ENCODE peak calls at places on chromosomes 6 and 20, in eight cellular contexts. E is AG10803; C is CD8-positive, alpha-beta T cell; R is omental fat pad; Z is GM13976; O is lower leg skin; T is fibroblast of mammary gland; J is body of pancreas. K is an unnamed sample.

GRCh38 chr6:111799576-111800467 is 73.4 kb downstream of the FYN start:
- DNase-seq in R (no peak), Z (no peak), C (no peak), E (no peak), O (no peak), T (no peak), J (no peak), K (no peak)

GRCh38 chr6:10419749-10420545 is 5.1 kb upstream of the TFAP2A start:
- DNase-seq in O (no peak), Z (peak), E (no peak), C (no peak), J (no peak), T (no peak), R (no peak), K (no peak)

GRCh38 chr6:157853902-157854481 is 30.9 kb downstream of the SNX9 start:
- DNase-seq in Z (no peak), O (no peak), E (no peak), J (no peak), R (no peak), T (no peak), C (no peak), K (no peak)

GRCh38 chr20:13170771-13171170 is 50.3 kb upstream of the ISM1 start:
- DNase-seq in O (no peak), C (no peak), Z (no peak), J (no peak), T (no peak), R (no peak), E (no peak), K (no peak)

GRCh38 chr6:25639653-25640052 is 12.4 kb upstream of the SCGN start:
- DNase-seq in T (no peak), O (no peak), C (no peak), E (no peak), R (no peak), Z (no peak), J (no peak), K (no peak)

GRCh38 chr6:91031581-91031980 is 444.7 kb upstream of the MAP3K7 start:
- DNase-seq in C (no peak), E (no peak), R (no peak), Z (no peak), O (no peak), T (no peak), J (no peak), K (no peak)

GRCh38 chr6:132130530-132131298 is 179.5 kb upstream of the CCN2 start:
- DNase-seq in R (no peak), E (peak), O (peak), J (no peak), Z (peak), T (peak), C (no peak), K (no peak)

GRCh38 chr20:57174737-57175136 is 91.7 kb downstream of the BMP7 start:
- DNase-seq in E (no peak), Z (no peak), T (no peak), J (no peak), R (no peak), C (no peak), O (no peak), K (no peak)

GRCh38 chr6:73382462-73383113 is 12.0 kb upstream of the DDX43 start:
- DNase-seq in T (peak), E (no peak), Z (no peak), O (no peak), J (no peak), R (no peak), C (no peak), K (no peak)

GRCh38 chr20:59144179-59144830 is 19.3 kb upstream of the ZNF831 start:
- DNase-seq in J (no peak), C (no peak), Z (no peak), O (no peak), R (no peak), T (no peak), E (no peak), K (no peak)

GRCh38 chr6:134740473-134741192 is 209.3 kb downstream of the ALDH8A1 start:
- DNase-seq in O (no peak), R (no peak), C (no peak), J (no peak), Z (no peak), T (peak), E (peak), K (no peak)

GRCh38 chr20:41213150-41213820 is 75.9 kb downstream of the PLCG1 start:
- DNase-seq in R (no peak), T (peak), E (no peak), O (no peak), J (no peak), Z (no peak), C (no peak), K (no peak)

GRCh38 chr20:5608448-5609161 is 141.6 kb upstream of the SHLD1 start:
- DNase-seq in J (no peak), T (peak), R (no peak), C (no peak), O (no peak), E (peak), Z (no peak), K (no peak)

GRCh38 chr20:37907677-37908397 is 4.9 kb downstream of the VSTM2L start:
- DNase-seq in Z (no peak), T (peak), E (peak), O (no peak), C (no peak), R (no peak), J (no peak), K (no peak)

GRCh38 chr20:4022386-4023350 is 7.3 kb upstream of the RNF24 start:
- DNase-seq in O (no peak), T (peak), R (no peak), E (peak), J (no peak), C (no peak), Z (no peak), K (no peak)

GRCh38 chr6:31094389-31094881 is 17.9 kb downstream of the C6orf15 start:
- DNase-seq in C (no peak), Z (no peak), T (no peak), J (no peak), E (peak), O (no peak), R (no peak), K (no peak)

GRCh38 chr6:157273756-157274088 is 49.6 kb downstream of the TMEM242 start:
- DNase-seq in C (peak), J (no peak), O (no peak), R (peak), E (no peak), T (no peak), Z (peak), K (no peak)

GRCh38 chr20:10558635-10559187 is 115.1 kb downstream of the JAG1 start:
- DNase-seq in R (no peak), O (no peak), J (no peak), E (peak), C (no peak), T (peak), Z (peak), K (no peak)

GRCh38 chr20:50303573-50304500 is 113.2 kb downstream of the CEBPB start:
- DNase-seq in O (peak), T (peak), J (peak), C (no peak), R (peak), E (peak), Z (no peak), K (no peak)

GRCh38 chr6:140441256-140441655 is 1066.8 kb upstream of the CITED2 start:
- DNase-seq in O (peak), J (peak), C (no peak), Z (no peak), E (peak), R (peak), T (peak), K (no peak)

GRCh38 chr6:150537481-150537880 is 62.2 kb upstream of the PLEKHG1 start:
- DNase-seq in J (no peak), R (no peak), C (no peak), O (no peak), Z (no peak), T (no peak), E (no peak), K (no peak)

GRCh38 chr6:161318456-161318855 is 44.6 kb upstream of the AGPAT4 start:
- DNase-seq in C (no peak), J (no peak), Z (no peak), R (no peak), T (no peak), E (no peak), O (no peak), K (no peak)

GRCh38 chr6:10643214-10643641 is 51.2 kb downstream of the C6orf52 start:
- DNase-seq in J (no peak), T (no peak), C (no peak), O (no peak), Z (peak), R (no peak), E (no peak), K (no peak)

GRCh38 chr20:17967595-17968365 is 814 bp downstream of the SNX5 start:
- DNase-seq in Z (no peak), J (no peak), O (peak), T (peak), C (no peak), E (peak), R (no peak), K (no peak)

GRCh38 chr6:42199106-42199981 is 4.6 kb upstream of the GUCA1B start:
- DNase-seq in O (no peak), Z (no peak), C (no peak), T (peak), J (no peak), E (peak), R (no peak), K (no peak)

GRCh38 chr6:26304213-26305096 is 60.5 kb upstream of the BTN3A2 start:
- DNase-seq in Z (no peak), J (no peak), E (peak), O (peak), C (no peak), R (no peak), T (peak), K (no peak)

GRCh38 chr20:41408986-41409385 is 42.4 kb upstream of the EMILIN3 start:
- DNase-seq in T (no peak), R (no peak), C (no peak), Z (no peak), J (no peak), O (no peak), E (no peak), K (no peak)

GRCh38 chr6:160042788-160043301 is 74.0 kb downstream of the IGF2R start:
- DNase-seq in R (no peak), J (no peak), Z (no peak), T (peak), E (peak), O (no peak), C (no peak), K (no peak)

GRCh38 chr6:160040055-160040454 is 71.2 kb downstream of the IGF2R start:
- DNase-seq in C (no peak), T (no peak), E (no peak), J (no peak), R (no peak), O (no peak), Z (no peak), K (no peak)

GRCh38 chr6:160042014-160042773 is 73.3 kb downstream of the IGF2R start:
- DNase-seq in R (no peak), T (peak), C (no peak), E (peak), Z (no peak), J (no peak), O (peak), K (no peak)

GRCh38 chr6:160040527-160041264 is 71.8 kb downstream of the IGF2R start:
- DNase-seq in R (no peak), J (no peak), E (no peak), O (no peak), T (no peak), C (no peak), Z (no peak), K (no peak)

GRCh38 chr6:160041608-160042007 is 72.7 kb downstream of the IGF2R start:
- DNase-seq in J (peak), E (peak), T (peak), R (no peak), Z (no peak), C (no peak), O (peak), K (no peak)
- TF ChIP-seq CTCF in J (peak), E (peak), T (peak), R (no peak), Z (no peak), C (no peak), O (no peak), K (no peak)

DNA sequence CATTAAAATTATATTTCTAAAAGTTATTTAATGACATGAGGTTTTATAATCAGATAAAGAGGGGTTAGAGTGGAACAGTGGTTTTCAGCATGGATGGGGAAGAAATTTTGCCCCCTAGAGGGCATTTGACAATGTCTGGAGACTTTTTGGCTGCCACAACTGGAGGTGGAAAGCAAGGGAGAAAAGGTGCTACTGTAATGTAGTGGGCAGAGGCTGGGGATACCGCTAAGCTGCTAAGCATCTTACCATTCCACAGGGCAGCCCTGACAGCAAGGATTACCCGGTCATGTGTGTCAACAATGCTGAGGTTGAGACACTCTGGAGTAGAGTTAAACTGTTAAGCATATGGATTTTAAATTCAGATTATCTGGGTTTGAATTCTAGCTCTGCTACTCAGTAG is 52.9 kb upstream of the FABP7 start:
- DNase-seq in J (no peak), O (no peak), C (no peak), R (no peak), Z (no peak), E (peak), T (peak), K (no peak)
- TF ChIP-seq CTCF in J (peak), O (no peak), C (peak), R (no peak), Z (peak), E (peak), T (peak), K (peak)

DNA sequence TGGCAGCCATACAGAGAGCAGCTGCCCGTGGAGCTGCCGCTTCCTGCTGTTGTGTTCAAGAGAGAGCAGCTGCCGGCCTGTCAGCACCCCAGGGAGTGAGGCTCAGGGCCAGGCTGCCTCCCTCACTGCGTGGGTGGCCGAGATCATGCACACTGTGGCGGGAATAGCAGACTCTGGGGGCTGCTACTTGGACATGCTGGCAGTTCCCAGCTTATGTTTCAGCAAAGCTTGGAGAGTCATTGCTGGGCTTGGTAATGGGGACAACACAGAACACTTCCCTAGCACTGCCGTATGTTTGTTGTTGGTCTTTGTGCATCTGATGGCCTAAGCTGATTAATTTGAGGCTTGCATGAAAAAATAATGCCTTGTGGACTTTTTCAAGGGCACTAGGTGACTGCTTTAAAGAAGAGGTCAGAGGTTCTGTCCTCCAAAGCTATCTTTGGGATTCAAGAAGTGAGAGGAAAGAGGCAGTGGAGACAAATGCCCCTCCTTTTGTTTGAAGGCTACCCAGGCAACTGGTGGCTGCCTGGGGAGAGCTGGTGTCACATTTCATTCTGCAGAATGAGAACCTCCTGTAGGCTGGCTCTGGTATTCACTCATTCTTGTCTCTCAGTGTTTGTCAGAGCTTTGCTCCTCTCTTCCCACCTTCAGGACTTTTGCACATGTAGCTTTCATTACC is 18.8 kb downstream of the MRAP2 start:
- DNase-seq in O (no peak), Z (no peak), C (no peak), R (no peak), E (peak), T (peak), J (peak), K (no peak)
- TF ChIP-seq CTCF in O (no peak), Z (no peak), C (no peak), R (no peak), E (peak), T (no peak), J (no peak), K (peak)

GRCh38 chr20:7903429-7903828 is 36.8 kb downstream of the HAO1 start:
- DNase-seq in C (no peak), J (no peak), R (no peak), T (no peak), O (no peak), E (no peak), Z (no peak), K (no peak)
- TF ChIP-seq CTCF in C (no peak), J (no peak), R (no peak), T (no peak), O (no peak), E (no peak), Z (no peak), K (no peak)

GRCh38 chr20:43102394-43102793 is 87.3 kb downstream of the PTPRT start:
- DNase-seq in Z (no peak), T (no peak), J (no peak), R (no peak), E (no peak), C (no peak), O (no peak), K (no peak)
- TF ChIP-seq CTCF in Z (no peak), T (no peak), J (no peak), R (no peak), E (no peak), C (no peak), O (no peak), K (peak)

GRCh38 chr6:32406857-32407256 is at the start of gene BTNL2:
- DNase-seq in O (no peak), Z (no peak), E (no peak), J (no peak), R (no peak), T (no peak), C (no peak), K (no peak)
- TF ChIP-seq CTCF in O (no peak), Z (no peak), E (no peak), J (no peak), R (no peak), T (no peak), C (no peak), K (no peak)

GRCh38 chr6:166774292-166774691 is 147.2 kb upstream of the RPS6KA2 start:
- DNase-seq in T (no peak), O (no peak), R (no peak), Z (no peak), C (no peak), E (no peak), J (no peak), K (no peak)

GRCh38 chr6:166770216-166771116 is 143.4 kb upstream of the RPS6KA2 start:
- DNase-seq in Z (no peak), E (no peak), R (no peak), T (peak), J (no peak), C (no peak), O (no peak), K (no peak)

GRCh38 chr6:166774770-166775169 is 147.7 kb upstream of the RPS6KA2 start:
- DNase-seq in T (no peak), O (no peak), Z (no peak), C (no peak), J (no peak), E (no peak), R (no peak), K (no peak)

GRCh38 chr6:166771701-166772100 is 144.7 kb upstream of the RPS6KA2 start:
- DNase-seq in T (no peak), R (no peak), O (peak), Z (no peak), E (no peak), J (no peak), C (no peak), K (no peak)

DNA sequence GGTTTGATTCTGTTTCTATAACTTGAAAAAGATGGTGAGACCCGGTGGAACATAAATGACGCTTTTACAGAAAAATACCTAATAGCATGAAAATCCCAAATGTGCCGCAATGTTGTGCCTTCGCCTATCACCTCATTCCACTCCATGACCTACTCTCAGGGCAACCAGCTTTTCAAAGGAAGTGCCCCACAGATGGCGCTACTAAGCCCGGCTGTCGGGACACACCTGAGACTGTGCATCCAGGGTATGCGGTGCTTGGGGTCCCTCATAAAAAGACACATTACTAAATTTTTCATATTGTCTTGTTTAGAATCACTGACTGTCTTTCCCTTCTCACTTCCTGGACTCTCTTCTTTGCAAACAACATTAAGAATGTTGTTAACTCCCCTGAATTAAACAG is 145.5 kb upstream of the RPS6KA2 start:
- DNase-seq in Z (no peak), O (peak), T (no peak), C (no peak), J (no peak), E (no peak), R (no peak), K (no peak)
- TF ChIP-seq CTCF in Z (no peak), O (no peak), T (peak), C (no peak), J (no peak), E (no peak), R (no peak), K (no peak)

GRCh38 chr6:55617272-55617671 is 38.3 kb upstream of the HMGCLL1 start:
- DNase-seq in E (peak), Z (peak), R (no peak), J (peak), C (no peak), O (no peak), T (peak), K (no peak)
- TF ChIP-seq CTCF in E (peak), Z (peak), R (no peak), J (peak), C (no peak), O (no peak), T (peak), K (peak)

DNA sequence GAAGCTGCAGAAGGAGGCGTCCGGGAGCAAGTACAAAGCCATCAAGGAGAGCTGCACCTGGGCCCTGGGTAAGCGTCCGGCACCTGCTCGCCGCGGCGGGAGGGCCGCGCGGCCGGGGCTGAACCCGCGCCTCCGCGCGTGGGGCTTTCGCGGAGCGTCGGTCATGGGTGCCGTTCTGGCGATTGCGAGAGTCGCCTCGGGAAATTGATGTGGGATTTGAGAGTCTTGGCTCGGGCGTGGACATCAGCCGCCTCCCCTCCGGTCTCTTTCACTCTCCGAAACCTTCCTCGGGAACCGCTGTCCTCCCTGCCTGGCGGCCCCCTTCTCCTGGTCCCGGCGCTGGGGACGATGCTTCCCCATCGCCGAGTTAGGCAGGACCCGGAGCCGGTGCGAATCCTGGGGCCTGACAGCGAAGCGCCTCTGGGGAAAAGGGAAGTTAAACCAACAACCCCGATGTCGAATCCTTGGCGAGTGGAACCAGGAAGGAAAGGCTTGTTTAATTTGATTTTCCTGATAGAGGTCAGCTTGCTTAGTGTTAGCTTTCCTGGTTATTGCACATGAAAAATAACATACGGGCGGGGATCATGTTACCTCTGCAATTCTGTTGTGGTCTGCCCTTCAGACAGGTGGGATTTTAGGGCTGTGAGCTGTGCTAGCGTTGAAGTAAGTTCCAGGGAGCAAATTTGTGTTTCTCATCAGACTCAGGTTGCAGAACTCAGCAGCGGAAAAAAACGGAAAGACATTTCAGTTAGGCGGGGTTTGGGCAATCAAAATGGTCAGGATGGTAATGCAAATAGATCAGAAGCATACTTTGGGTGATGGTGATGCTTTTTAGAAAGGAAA is 586 bp downstream of the ARFGEF3 start:
- DNase-seq in R (no peak), Z (peak), C (no peak), J (peak), T (no peak), E (no peak), O (no peak), K (no peak)
- TF ChIP-seq CTCF in R (no peak), Z (no peak), C (no peak), J (no peak), T (no peak), E (no peak), O (no peak), K (no peak)

GRCh38 chr6:159529820-159530405 is 163.1 kb downstream of the SOD2 start:
- DNase-seq in E (peak), R (no peak), O (no peak), J (no peak), Z (no peak), T (peak), C (no peak), K (no peak)
- TF ChIP-seq CTCF in E (no peak), R (no peak), O (no peak), J (no peak), Z (no peak), T (no peak), C (no peak), K (no peak)

K was measured in type B pancreatic cell.